ENCODE peak calls at places on chromosomes 12 and 14, in seven cellular contexts. One of them, this sample, is unnamed.

GRCh38 chr12:62006076-62006732 is 254.0 kb upstream of the USP15 start:
- DNase-seq in transverse colon: no peak
- DNase-seq in ovary: no peak
- DNase-seq in NB4: peak; percentile 55
- DNase-seq in upper lobe of left lung: no peak
- DNase-seq in adrenal gland: peak; percentile 52
- DNase-seq in IMR-90: peak; percentile 36
- DNase-seq in this sample: no peak

GRCh38 chr14:88210426-88210825 is 112.6 kb downstream of the KCNK10 start:
- DNase-seq in IMR-90: no peak
- DNase-seq in ovary: peak; percentile 34
- DNase-seq in adrenal gland: no peak
- DNase-seq in transverse colon: no peak
- DNase-seq in NB4: no peak
- DNase-seq in upper lobe of left lung: peak; percentile 27
- DNase-seq in this sample: no peak

GRCh38 chr14:67392728-67393314 is 19.1 kb downstream of the PLEK2 start:
- DNase-seq in adrenal gland: peak; percentile 92
- DNase-seq in IMR-90: no peak
- DNase-seq in NB4: no peak
- DNase-seq in upper lobe of left lung: peak; percentile 41
- DNase-seq in transverse colon: no peak
- DNase-seq in ovary: no peak
- DNase-seq in this sample: no peak

GRCh38 chr12:25962932-25963525 is 4.5 kb downstream of the RASSF8 start:
- DNase-seq in upper lobe of left lung: no peak
- DNase-seq in adrenal gland: peak; percentile 65
- DNase-seq in transverse colon: no peak
- DNase-seq in NB4: no peak
- DNase-seq in IMR-90: no peak
- DNase-seq in ovary: no peak
- DNase-seq in this sample: peak; percentile 33

GRCh38 chr12:31009976-31010375 is 63.7 kb upstream of the DDX11 start:
- DNase-seq in ovary: no peak
- DNase-seq in transverse colon: no peak
- DNase-seq in NB4: no peak
- DNase-seq in IMR-90: no peak
- DNase-seq in upper lobe of left lung: no peak
- DNase-seq in adrenal gland: no peak
- DNase-seq in this sample: no peak

GRCh38 chr14:41830679-41831078 is 224.0 kb downstream of the LRFN5 start:
- DNase-seq in adrenal gland: no peak
- DNase-seq in upper lobe of left lung: no peak
- DNase-seq in IMR-90: peak; percentile 86
- DNase-seq in ovary: peak; percentile 8
- DNase-seq in NB4: no peak
- DNase-seq in transverse colon: no peak
- DNase-seq in this sample: no peak

GRCh38 chr14:89899917-89900680 is 54.4 kb downstream of the EFCAB11 start:
- DNase-seq in transverse colon: no peak
- DNase-seq in NB4: peak; percentile 27
- DNase-seq in adrenal gland: no peak
- DNase-seq in ovary: no peak
- DNase-seq in upper lobe of left lung: no peak
- DNase-seq in IMR-90: peak; percentile 49
- DNase-seq in this sample: no peak

GRCh38 chr14:32559048-32559447 is 229.9 kb downstream of the AKAP6 start:
- DNase-seq in IMR-90: peak; percentile 19
- DNase-seq in upper lobe of left lung: no peak
- DNase-seq in adrenal gland: no peak
- DNase-seq in transverse colon: no peak
- DNase-seq in ovary: no peak
- DNase-seq in NB4: no peak
- DNase-seq in this sample: no peak

GRCh38 chr12:2161478-2161877 is 108.7 kb downstream of the CACNA1C start:
- DNase-seq in NB4: no peak
- DNase-seq in upper lobe of left lung: no peak
- DNase-seq in ovary: no peak
- DNase-seq in adrenal gland: peak; percentile 81
- DNase-seq in transverse colon: peak; percentile 64
- DNase-seq in IMR-90: no peak
- DNase-seq in this sample: peak; percentile 85

GRCh38 chr14:56918849-56919574 is 108.7 kb upstream of the OTX2 start:
- DNase-seq in ovary: no peak
- DNase-seq in IMR-90: no peak
- DNase-seq in upper lobe of left lung: no peak
- DNase-seq in transverse colon: no peak
- DNase-seq in adrenal gland: no peak
- DNase-seq in NB4: no peak
- DNase-seq in this sample: no peak

GRCh38 chr12:132238487-132239248 is 90.7 kb downstream of the GALNT9 start:
- DNase-seq in NB4: no peak
- DNase-seq in transverse colon: no peak
- DNase-seq in ovary: no peak
- DNase-seq in upper lobe of left lung: no peak
- DNase-seq in adrenal gland: no peak
- DNase-seq in IMR-90: no peak
- DNase-seq in this sample: no peak

GRCh38 chr14:34875031-34875922 is at the start of gene BAZ1A:
- DNase-seq in adrenal gland: peak; percentile 80
- DNase-seq in IMR-90: peak; percentile 91
- DNase-seq in upper lobe of left lung: peak; percentile 91
- DNase-seq in NB4: peak; percentile 89
- DNase-seq in ovary: peak; percentile 74
- DNase-seq in transverse colon: peak; percentile 76
- DNase-seq in this sample: peak; percentile 67
- TF ChIP-seq POLR2A in adrenal gland: peak; percentile 96
- TF ChIP-seq POLR2A in IMR-90: peak; percentile 91
- TF ChIP-seq POLR2A in upper lobe of left lung: peak; percentile 51
- TF ChIP-seq POLR2A in NB4: peak; percentile 74
- TF ChIP-seq POLR2A in ovary: peak; percentile 89
- TF ChIP-seq POLR2A in transverse colon: peak; percentile 92
- TF ChIP-seq POLR2A in this sample: peak; percentile 80

GRCh38 chr14:96165493-96166474 is 38.9 kb upstream of the BDKRB2 start:
- DNase-seq in NB4: no peak
- DNase-seq in upper lobe of left lung: no peak
- DNase-seq in IMR-90: no peak
- DNase-seq in ovary: no peak
- DNase-seq in adrenal gland: peak; percentile 13
- DNase-seq in transverse colon: peak; percentile 26
- DNase-seq in this sample: no peak

GRCh38 chr14:96167224-96168148 is 37.2 kb upstream of the BDKRB2 start:
- DNase-seq in transverse colon: peak; percentile 50
- DNase-seq in IMR-90: peak; percentile 95
- DNase-seq in NB4: no peak
- DNase-seq in ovary: no peak
- DNase-seq in adrenal gland: no peak
- DNase-seq in upper lobe of left lung: no peak
- DNase-seq in this sample: no peak

GRCh38 chr14:96170961-96171592 is 33.6 kb upstream of the BDKRB2 start:
- DNase-seq in transverse colon: no peak
- DNase-seq in NB4: no peak
- DNase-seq in IMR-90: no peak
- DNase-seq in upper lobe of left lung: no peak
- DNase-seq in ovary: no peak
- DNase-seq in adrenal gland: peak; percentile 37
- DNase-seq in this sample: no peak

GRCh38 chr14:96166475-96167223 is 38.0 kb upstream of the BDKRB2 start:
- DNase-seq in transverse colon: no peak
- DNase-seq in adrenal gland: no peak
- DNase-seq in IMR-90: peak; percentile 54
- DNase-seq in NB4: no peak
- DNase-seq in upper lobe of left lung: no peak
- DNase-seq in ovary: no peak
- DNase-seq in this sample: no peak

GRCh38 chr14:96168581-96168980 is 36.1 kb upstream of the BDKRB2 start:
- DNase-seq in transverse colon: no peak
- DNase-seq in adrenal gland: no peak
- DNase-seq in upper lobe of left lung: no peak
- DNase-seq in NB4: no peak
- DNase-seq in ovary: no peak
- DNase-seq in IMR-90: no peak
- DNase-seq in this sample: no peak
- TF ChIP-seq POLR2A in transverse colon: no peak
- TF ChIP-seq POLR2A in adrenal gland: no peak
- TF ChIP-seq POLR2A in upper lobe of left lung: no peak
- TF ChIP-seq POLR2A in NB4: no peak
- TF ChIP-seq POLR2A in ovary: no peak
- TF ChIP-seq POLR2A in IMR-90: no peak
- TF ChIP-seq POLR2A in this sample: no peak

DNA sequence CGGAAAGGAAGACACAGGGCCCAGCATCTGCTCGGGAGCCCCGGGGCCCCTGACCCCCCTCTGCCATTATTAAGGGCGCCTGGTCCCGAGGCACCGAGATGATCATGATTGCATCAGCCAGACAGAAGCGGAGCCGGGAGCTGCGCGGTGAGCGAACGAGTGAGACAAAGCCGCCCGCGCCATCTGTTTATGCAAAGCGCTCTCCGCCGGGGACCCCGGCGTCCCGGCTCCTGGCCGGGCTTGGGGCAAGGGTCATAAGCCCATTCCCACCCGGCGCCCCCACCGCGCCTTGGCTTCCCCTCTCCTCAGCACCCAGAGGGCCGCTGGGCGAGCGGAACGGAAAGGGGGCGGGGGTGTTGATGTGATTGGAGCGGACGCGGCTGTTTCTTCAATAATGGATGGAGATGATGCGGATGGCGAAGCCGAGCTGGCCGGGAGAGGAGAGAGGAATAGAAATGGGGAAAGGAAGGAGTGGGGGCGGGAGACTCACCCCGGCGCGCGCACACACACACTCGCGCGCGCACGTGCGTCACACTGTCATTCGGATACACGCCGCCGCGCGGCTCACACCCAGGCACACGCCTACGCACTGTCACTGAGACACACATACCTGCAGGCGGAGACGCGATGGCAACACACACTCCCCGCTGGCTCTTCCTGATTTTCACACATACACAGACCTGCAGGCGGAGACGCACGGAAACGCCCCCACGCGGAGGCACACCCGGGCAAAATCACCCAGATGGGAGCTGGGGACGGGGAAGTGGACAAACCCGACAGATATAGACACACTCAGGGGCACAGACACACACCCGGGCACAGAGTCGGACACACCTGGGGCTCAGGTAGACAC is 10.7 kb downstream of the STAC3 start:
- DNase-seq in ovary: no peak
- DNase-seq in transverse colon: peak; percentile 70
- DNase-seq in adrenal gland: peak; percentile 85
- DNase-seq in upper lobe of left lung: peak; percentile 89
- DNase-seq in IMR-90: peak; percentile 60
- DNase-seq in NB4: peak; percentile 62
- DNase-seq in this sample: no peak
- TF ChIP-seq POLR2A in ovary: no peak
- TF ChIP-seq POLR2A in transverse colon: no peak
- TF ChIP-seq POLR2A in adrenal gland: no peak
- TF ChIP-seq POLR2A in upper lobe of left lung: no peak
- TF ChIP-seq POLR2A in IMR-90: peak; percentile 29
- TF ChIP-seq POLR2A in NB4: no peak
- TF ChIP-seq POLR2A in this sample: no peak

GRCh38 chr14:93981316-93981715 is 4.9 kb upstream of the ASB2 start:
- DNase-seq in NB4: no peak
- DNase-seq in adrenal gland: no peak
- DNase-seq in transverse colon: no peak
- DNase-seq in upper lobe of left lung: no peak
- DNase-seq in IMR-90: no peak
- DNase-seq in ovary: no peak
- DNase-seq in this sample: no peak

GRCh38 chr14:93981874-93982683 is 5.7 kb upstream of the ASB2 start:
- DNase-seq in NB4: no peak
- DNase-seq in IMR-90: no peak
- DNase-seq in transverse colon: no peak
- DNase-seq in ovary: no peak
- DNase-seq in upper lobe of left lung: no peak
- DNase-seq in adrenal gland: no peak
- DNase-seq in this sample: no peak

GRCh38 chr14:93984070-93984469 is 7.7 kb upstream of the ASB2 start:
- DNase-seq in NB4: no peak
- DNase-seq in upper lobe of left lung: no peak
- DNase-seq in ovary: no peak
- DNase-seq in transverse colon: no peak
- DNase-seq in IMR-90: peak; percentile 81
- DNase-seq in adrenal gland: no peak
- DNase-seq in this sample: no peak

GRCh38 chr14:93980464-93981201 is 4.3 kb upstream of the ASB2 start:
- DNase-seq in transverse colon: peak; percentile 60
- DNase-seq in NB4: no peak
- DNase-seq in ovary: peak; percentile 39
- DNase-seq in IMR-90: peak; percentile 74
- DNase-seq in adrenal gland: no peak
- DNase-seq in upper lobe of left lung: no peak
- DNase-seq in this sample: peak; percentile 90

DNA sequence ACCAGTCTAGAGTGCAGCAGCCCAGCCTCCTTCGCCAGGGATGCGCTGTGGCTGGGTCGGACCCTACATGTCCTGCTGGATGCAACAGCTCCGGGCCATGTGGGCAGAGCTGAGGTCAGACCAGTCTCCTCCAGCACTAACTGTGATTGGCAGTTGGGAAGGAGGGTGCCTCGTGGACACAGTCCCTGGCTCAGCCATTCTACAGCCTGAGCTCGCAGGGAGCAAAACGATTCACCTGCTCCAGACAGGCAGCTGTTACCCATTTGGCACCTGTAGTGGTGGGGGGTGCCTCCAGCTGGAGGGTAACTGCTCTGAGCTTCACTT is 6.3 kb upstream of the ASB2 start:
- DNase-seq in NB4: no peak
- DNase-seq in ovary: no peak
- DNase-seq in adrenal gland: no peak
- DNase-seq in IMR-90: no peak
- DNase-seq in upper lobe of left lung: no peak
- DNase-seq in transverse colon: no peak
- DNase-seq in this sample: no peak
- TF ChIP-seq POLR2A in NB4: no peak
- TF ChIP-seq POLR2A in ovary: no peak
- TF ChIP-seq POLR2A in adrenal gland: no peak
- TF ChIP-seq POLR2A in IMR-90: no peak
- TF ChIP-seq POLR2A in upper lobe of left lung: no peak
- TF ChIP-seq POLR2A in transverse colon: no peak
- TF ChIP-seq POLR2A in this sample: no peak

GRCh38 chr14:104689620-104690265 is 325 bp downstream of the INF2 start:
- DNase-seq in adrenal gland: no peak
- DNase-seq in upper lobe of left lung: peak; percentile 89
- DNase-seq in transverse colon: peak; percentile 34
- DNase-seq in NB4: peak; percentile 38
- DNase-seq in ovary: peak; percentile 73
- DNase-seq in IMR-90: no peak
- DNase-seq in this sample: no peak
- TF ChIP-seq POLR2A in adrenal gland: peak; percentile 34
- TF ChIP-seq POLR2A in upper lobe of left lung: no peak
- TF ChIP-seq POLR2A in transverse colon: peak; percentile 46
- TF ChIP-seq POLR2A in NB4: no peak
- TF ChIP-seq POLR2A in ovary: no peak
- TF ChIP-seq POLR2A in IMR-90: peak; percentile 64
- TF ChIP-seq POLR2A in this sample: peak; percentile 29

GRCh38 chr14:74568380-74568649 is 43.7 kb downstream of the LTBP2 start:
- DNase-seq in transverse colon: no peak
- DNase-seq in NB4: no peak
- DNase-seq in ovary: no peak
- DNase-seq in IMR-90: no peak
- DNase-seq in adrenal gland: no peak
- DNase-seq in upper lobe of left lung: no peak
- DNase-seq in this sample: no peak
- TF ChIP-seq POLR2A in transverse colon: no peak
- TF ChIP-seq POLR2A in NB4: no peak
- TF ChIP-seq POLR2A in ovary: no peak
- TF ChIP-seq POLR2A in IMR-90: no peak
- TF ChIP-seq POLR2A in adrenal gland: no peak
- TF ChIP-seq POLR2A in upper lobe of left lung: no peak
- TF ChIP-seq POLR2A in this sample: no peak